ENCODE peak calls at places on chromosomes 6 and 20, in four cellular contexts. One of them, this sample, is unnamed.

GRCh38 chr20:43752561-43753301 is 25.9 kb upstream of the GTSF1L start:
- DNase-seq in GM23338: no peak
- DNase-seq in HCT116: no peak
- DNase-seq in PC-3: peak; percentile 91
- DNase-seq in this sample: no peak

GRCh38 chr6:16375828-16376227 is 137.4 kb downstream of the GMPR start:
- DNase-seq in GM23338: no peak
- DNase-seq in HCT116: no peak
- DNase-seq in PC-3: no peak
- DNase-seq in this sample: no peak

GRCh38 chr6:11036977-11037430 is 7.1 kb downstream of the ELOVL2 start:
- DNase-seq in GM23338: no peak
- DNase-seq in HCT116: no peak
- DNase-seq in PC-3: no peak
- DNase-seq in this sample: no peak

GRCh38 chr6:127051571-127052260 is 66.8 kb upstream of the RSPO3 start:
- DNase-seq in GM23338: no peak
- DNase-seq in HCT116: no peak
- DNase-seq in PC-3: no peak
- DNase-seq in this sample: no peak

GRCh38 chr6:140366991-140367390 is 992.5 kb upstream of the CITED2 start:
- DNase-seq in GM23338: no peak
- DNase-seq in HCT116: no peak
- DNase-seq in PC-3: peak; percentile 86
- DNase-seq in this sample: no peak

GRCh38 chr20:47057661-47058060 is 163.0 kb downstream of the EYA2 start:
- DNase-seq in GM23338: no peak
- DNase-seq in HCT116: no peak
- DNase-seq in PC-3: no peak
- DNase-seq in this sample: no peak

GRCh38 chr6:116371384-116372209 is 850 bp downstream of the DSE start:
- DNase-seq in GM23338: peak; percentile 88
- DNase-seq in HCT116: peak; percentile 42
- DNase-seq in PC-3: peak; percentile 82
- DNase-seq in this sample: peak; percentile 37

GRCh38 chr6:130934848-130935585 is 107.8 kb downstream of the SMLR1 start:
- DNase-seq in GM23338: no peak
- DNase-seq in HCT116: no peak
- DNase-seq in PC-3: no peak
- DNase-seq in this sample: no peak

GRCh38 chr6:100664274-100665040 is 199.7 kb upstream of the SIM1 start:
- DNase-seq in GM23338: peak; percentile 66
- DNase-seq in HCT116: no peak
- DNase-seq in PC-3: peak; percentile 41
- DNase-seq in this sample: no peak

GRCh38 chr6:14243617-14244016 is 126.0 kb downstream of the CD83 start:
- DNase-seq in GM23338: no peak
- DNase-seq in HCT116: no peak
- DNase-seq in PC-3: no peak
- DNase-seq in this sample: no peak

GRCh38 chr6:150775400-150775799 is 90.1 kb upstream of the MTHFD1L start:
- DNase-seq in GM23338: no peak
- DNase-seq in HCT116: peak; percentile 7
- DNase-seq in PC-3: no peak
- DNase-seq in this sample: no peak

GRCh38 chr6:130853555-130854183 is 26.5 kb downstream of the SMLR1 start:
- DNase-seq in GM23338: peak; percentile 21
- DNase-seq in HCT116: no peak
- DNase-seq in PC-3: no peak
- DNase-seq in this sample: no peak

GRCh38 chr6:25883536-25883935 is 9.5 kb upstream of the SLC17A3 start:
- DNase-seq in GM23338: no peak
- DNase-seq in HCT116: no peak
- DNase-seq in PC-3: no peak
- DNase-seq in this sample: no peak

GRCh38 chr20:63544958-63545516 is 2.5 kb downstream of the SRMS start:
- DNase-seq in GM23338: no peak
- DNase-seq in HCT116: peak; percentile 67
- DNase-seq in PC-3: peak; percentile 97
- DNase-seq in this sample: no peak

GRCh38 chr20:35556871-35557270 is 15.0 kb downstream of the ERGIC3 start:
- DNase-seq in GM23338: no peak
- DNase-seq in HCT116: no peak
- DNase-seq in PC-3: no peak
- DNase-seq in this sample: no peak

GRCh38 chr6:113558966-113559365 is 298.2 kb upstream of the MARCKS start:
- DNase-seq in GM23338: no peak
- DNase-seq in HCT116: no peak
- DNase-seq in PC-3: peak; percentile 23
- DNase-seq in this sample: no peak

GRCh38 chr20:32497589-32498224 is 87.4 kb downstream of the NOL4L start:
- DNase-seq in GM23338: peak; percentile 53
- DNase-seq in HCT116: no peak
- DNase-seq in PC-3: no peak
- DNase-seq in this sample: no peak

GRCh38 chr20:8036771-8037170 is 17.2 kb upstream of the TMX4 start:
- DNase-seq in GM23338: no peak
- DNase-seq in HCT116: no peak
- DNase-seq in PC-3: no peak
- DNase-seq in this sample: no peak

GRCh38 chr6:96138396-96138795 is 122.6 kb downstream of the FUT9 start:
- DNase-seq in GM23338: no peak
- DNase-seq in HCT116: no peak
- DNase-seq in PC-3: no peak
- DNase-seq in this sample: no peak

GRCh38 chr20:50286609-50287008 is 96.0 kb downstream of the CEBPB start:
- DNase-seq in GM23338: no peak
- DNase-seq in HCT116: no peak
- DNase-seq in PC-3: peak; percentile 46
- DNase-seq in this sample: no peak

GRCh38 chr6:141421378-141421777 is 711.3 kb upstream of the GJE1 start:
- DNase-seq in GM23338: no peak
- DNase-seq in HCT116: peak; percentile 8
- DNase-seq in PC-3: peak; percentile 82
- DNase-seq in this sample: no peak

GRCh38 chr6:111669326-111669725 is 63.6 kb upstream of the TRAF3IP2 start:
- DNase-seq in GM23338: no peak
- DNase-seq in HCT116: no peak
- DNase-seq in PC-3: no peak
- DNase-seq in this sample: no peak

GRCh38 chr6:167706313-167707109 is 120.2 kb upstream of the AFDN start:
- DNase-seq in GM23338: no peak
- DNase-seq in HCT116: no peak
- DNase-seq in PC-3: no peak
- DNase-seq in this sample: peak; percentile 75

GRCh38 chr6:29763491-29764289 is 40.5 kb downstream of the HLA-F start:
- DNase-seq in GM23338: no peak
- DNase-seq in HCT116: no peak
- DNase-seq in PC-3: peak; percentile 73
- DNase-seq in this sample: no peak

GRCh38 chr6:150492941-150493340 is 106.7 kb upstream of the PLEKHG1 start:
- DNase-seq in GM23338: no peak
- DNase-seq in HCT116: no peak
- DNase-seq in PC-3: peak; percentile 89
- DNase-seq in this sample: no peak

GRCh38 chr20:63350597-63351379 is 10.4 kb downstream of the CHRNA4 start:
- DNase-seq in GM23338: no peak
- DNase-seq in HCT116: no peak
- DNase-seq in PC-3: no peak
- DNase-seq in this sample: no peak

GRCh38 chr6:112877134-112878100 is 530.3 kb downstream of the RFPL4B start:
- DNase-seq in GM23338: peak; percentile 56
- DNase-seq in HCT116: no peak
- DNase-seq in PC-3: peak; percentile 28
- DNase-seq in this sample: no peak

GRCh38 chr6:3088446-3088845 is 20.2 kb downstream of the RIPK1 start:
- DNase-seq in GM23338: no peak
- DNase-seq in HCT116: no peak
- DNase-seq in PC-3: no peak
- DNase-seq in this sample: no peak

GRCh38 chr6:41161380-41161779 is 1.5 kb downstream of the TREM2 start:
- DNase-seq in GM23338: no peak
- DNase-seq in HCT116: no peak
- DNase-seq in PC-3: no peak
- DNase-seq in this sample: no peak

GRCh38 chr6:48714286-48715049 is 603.5 kb upstream of the PTCHD4 start:
- DNase-seq in GM23338: no peak
- DNase-seq in HCT116: no peak
- DNase-seq in PC-3: no peak
- DNase-seq in this sample: no peak

GRCh38 chr20:8388146-8388545 is 256.1 kb downstream of the PLCB1 start:
- DNase-seq in GM23338: no peak
- DNase-seq in HCT116: no peak
- DNase-seq in PC-3: peak; percentile 44
- DNase-seq in this sample: no peak

GRCh38 chr6:149761438-149761837 is 11.9 kb downstream of the PCMT1 start:
- DNase-seq in GM23338: no peak
- DNase-seq in HCT116: no peak
- DNase-seq in PC-3: no peak
- DNase-seq in this sample: no peak

DNA sequence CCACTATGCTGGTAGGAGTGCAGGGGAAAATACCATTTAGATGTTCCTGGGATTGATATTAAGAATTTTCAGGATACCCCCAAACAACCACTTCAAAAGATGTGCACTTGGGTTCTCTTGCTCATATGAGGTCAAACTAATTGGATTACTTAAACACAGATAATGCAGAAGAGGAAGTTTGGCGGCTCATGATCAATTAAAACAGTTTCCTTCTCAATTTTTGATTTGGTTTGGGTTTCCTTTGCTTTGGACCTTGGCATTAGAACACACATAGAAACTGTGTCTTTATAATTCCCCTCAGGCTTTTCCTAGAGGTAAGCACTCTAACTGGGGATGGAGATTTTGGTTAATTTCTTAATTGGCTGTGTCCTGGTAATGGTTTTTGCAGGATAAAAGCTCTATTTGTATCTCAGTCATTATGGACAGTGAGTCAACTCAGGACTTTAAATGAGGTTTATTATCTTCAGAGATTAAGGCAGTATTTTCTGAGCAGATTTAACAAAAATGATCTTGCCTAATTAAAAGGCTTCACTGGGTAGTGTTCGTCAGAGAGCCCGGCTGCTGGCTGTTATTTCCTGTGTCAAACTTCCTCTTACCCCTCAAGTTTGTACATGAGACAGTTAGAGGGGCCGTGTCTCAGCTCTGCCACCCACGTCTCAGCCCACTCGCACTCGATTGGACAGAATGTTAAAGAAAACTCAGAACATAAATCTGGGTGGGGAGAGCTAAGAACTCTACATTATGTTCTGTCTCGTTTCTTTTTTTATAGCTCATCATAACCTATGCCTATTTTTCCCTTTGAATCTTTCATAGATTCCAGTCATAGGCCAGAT is 50.3 kb upstream of the PREP start:
- DNase-seq in GM23338: no peak
- DNase-seq in HCT116: no peak
- DNase-seq in PC-3: no peak
- DNase-seq in this sample: peak; percentile 58
- H3K4me3 ChIP-seq in GM23338: no peak overlapping the region
- H3K4me3 ChIP-seq in HCT116: no peak overlapping the region
- H3K4me3 ChIP-seq in PC-3: no peak overlapping the region
- H3K4me3 ChIP-seq in this sample: no peak overlapping the region

DNA sequence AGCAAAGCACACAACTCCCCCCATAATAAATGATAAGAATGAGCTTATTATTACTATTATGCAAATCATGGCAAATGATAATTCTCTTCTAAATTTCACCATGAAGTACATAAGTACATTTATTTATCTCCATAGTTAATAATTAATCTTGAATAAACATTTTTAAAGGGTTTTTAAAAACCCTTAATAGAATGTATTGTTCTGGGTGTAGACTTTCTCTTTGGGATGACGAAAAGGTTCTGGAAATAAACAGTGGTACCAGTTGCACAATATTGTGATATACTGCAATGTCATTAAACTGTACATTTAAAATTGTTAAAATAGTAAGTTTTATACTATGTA is 18.0 kb downstream of the DST start:
- DNase-seq in GM23338: no peak
- DNase-seq in HCT116: no peak
- DNase-seq in PC-3: no peak
- DNase-seq in this sample: no peak
- H3K79me2 ChIP-seq in GM23338: no peaks in the 10 kb centered on the region
- H3K79me2 ChIP-seq in HCT116: no peaks in the 10 kb centered on the region
- H3K79me2 ChIP-seq in PC-3: no peaks in the 10 kb centered on the region
- H3K79me2 ChIP-seq in this sample: no peaks in the 10 kb centered on the region

GRCh38 chr6:80482056-80482455 is 375.6 kb downstream of the BCKDHB start:
- DNase-seq in GM23338: no peak
- DNase-seq in HCT116: no peak
- DNase-seq in PC-3: no peak
- DNase-seq in this sample: no peak

GRCh38 chr6:80472276-80472675 is 365.8 kb downstream of the BCKDHB start:
- DNase-seq in GM23338: no peak
- DNase-seq in HCT116: no peak
- DNase-seq in PC-3: no peak
- DNase-seq in this sample: no peak

GRCh38 chr6:80480478-80481157 is 374.1 kb downstream of the BCKDHB start:
- DNase-seq in GM23338: no peak
- DNase-seq in HCT116: no peak
- DNase-seq in PC-3: no peak
- DNase-seq in this sample: no peak

GRCh38 chr6:80477591-80478370 is 371.3 kb downstream of the BCKDHB start:
- DNase-seq in GM23338: no peak
- DNase-seq in HCT116: no peak
- DNase-seq in PC-3: no peak
- DNase-seq in this sample: no peak
- H3K4me3 ChIP-seq in GM23338: no peak overlapping the region
- H3K4me3 ChIP-seq in HCT116: no peak overlapping the region
- H3K4me3 ChIP-seq in PC-3: no peak overlapping the region
- H3K4me3 ChIP-seq in this sample: no peak overlapping the region

GRCh38 chr20:25480156-25480555 is 72.7 kb downstream of the GINS1 start:
- DNase-seq in GM23338: no peak
- DNase-seq in HCT116: no peak
- DNase-seq in PC-3: no peak
- DNase-seq in this sample: no peak

GRCh38 chr20:25479638-25480037 is 72.2 kb downstream of the GINS1 start:
- DNase-seq in GM23338: no peak
- DNase-seq in HCT116: no peak
- DNase-seq in PC-3: no peak
- DNase-seq in this sample: no peak

GRCh38 chr20:25478889-25479568 is 71.6 kb downstream of the GINS1 start:
- DNase-seq in GM23338: no peak
- DNase-seq in HCT116: no peak
- DNase-seq in PC-3: no peak
- DNase-seq in this sample: no peak

GRCh38 chr20:25476106-25477105 is 68.9 kb downstream of the GINS1 start:
- DNase-seq in GM23338: no peak
- DNase-seq in HCT116: no peak
- DNase-seq in PC-3: no peak
- DNase-seq in this sample: no peak

GRCh38 chr20:25477156-25477882 is 69.8 kb downstream of the GINS1 start:
- DNase-seq in GM23338: no peak
- DNase-seq in HCT116: no peak
- DNase-seq in PC-3: no peak
- DNase-seq in this sample: peak; percentile 43
- H3K79me2 ChIP-seq in GM23338: no peaks in the 10 kb centered on the region
- H3K79me2 ChIP-seq in HCT116: no peaks in the 10 kb centered on the region
- H3K79me2 ChIP-seq in PC-3: no peaks in the 10 kb centered on the region
- H3K79me2 ChIP-seq in this sample: no peaks in the 10 kb centered on the region